ENCODE peak calls at places on chromosomes 7 and 10, in ten cellular contexts. J is RPMI8226; H is HEK293T; F is stimulated activated CD4-positive, alpha-beta T cell treated with anti-CD3 and anti-CD28 coated beads, TNF-alpha, amount 100 ng/mL, for 48 hours; U is HCEC 1CT; D is endothelial cell; M is DMS 273 treated with DMSO at 0.1 percent for 48 hours; N is NCI-H748 treated with DMSO at 0.1 percent for 48 hours; S is CD4-positive, alpha-beta T cell; I is iris pigment epithelial cell. P is an unnamed sample.

GRCh38 chr7:158324397-158325360 is 262.9 kb downstream of the PTPRN2 start:
- DNase-seq in F (no peak), M (no peak), U (no peak), N (no peak), S (no peak), H (no peak), D (no peak), J (no peak), I (no peak), P (no peak)

GRCh38 chr7:46940178-46940577 is 641.7 kb downstream of the TNS3 start:
- DNase-seq in S (no peak), F (no peak), M (no peak), N (no peak), D (no peak), I (no peak), J (no peak), U (no peak), H (no peak), P (no peak)

GRCh38 chr7:7795736-7796135 is 77.3 kb upstream of the RPA3 start:
- DNase-seq in F (no peak), I (peak), H (no peak), S (no peak), N (no peak), U (peak), D (no peak), J (no peak), M (no peak), P (no peak)

GRCh38 chr7:149454006-149454405 is 6.9 kb downstream of the ZNF777 start:
- DNase-seq in M (no peak), D (no peak), J (no peak), S (no peak), H (no peak), F (no peak), U (no peak), I (no peak), N (no peak), P (no peak)

GRCh38 chr7:128890306-128891109 is 20.0 kb downstream of the KCP start:
- DNase-seq in D (peak), J (no peak), F (no peak), U (no peak), S (no peak), M (no peak), N (no peak), H (no peak), I (no peak), P (no peak)

GRCh38 chr7:38070718-38071117 is 107.3 kb upstream of the STARD3NL start:
- DNase-seq in J (peak), F (no peak), S (no peak), U (no peak), H (peak), N (no peak), I (peak), D (peak), M (peak), P (no peak)

GRCh38 chr7:88933285-88933684 is 137.7 kb upstream of the TEX47 start:
- DNase-seq in D (no peak), S (no peak), H (no peak), J (peak), M (no peak), N (no peak), I (no peak), U (no peak), F (no peak), P (no peak)

GRCh38 chr10:43273543-43273942 is 6.7 kb upstream of the RASGEF1A start:
- DNase-seq in J (no peak), F (no peak), U (no peak), S (no peak), M (no peak), D (no peak), H (no peak), N (no peak), I (no peak), P (no peak)

GRCh38 chr7:16060492-16060891 is 360.8 kb downstream of the CRPPA start:
- DNase-seq in S (no peak), N (no peak), M (no peak), U (peak), J (no peak), D (no peak), F (no peak), I (peak), H (no peak), P (no peak)

GRCh38 chr10:35040761-35041501 is 49.2 kb downstream of the CUL2 start:
- DNase-seq in F (no peak), M (no peak), J (no peak), S (no peak), D (no peak), H (peak), U (peak), N (no peak), I (peak), P (no peak)

GRCh38 chr10:36026081-36026480 is 384.0 kb upstream of the FZD8 start:
- DNase-seq in N (no peak), D (no peak), J (no peak), H (no peak), I (no peak), F (no peak), S (no peak), M (no peak), U (no peak), P (no peak)

GRCh38 chr7:30201921-30202320 is 67.1 kb downstream of the MTURN start:
- DNase-seq in N (no peak), D (no peak), J (peak), F (no peak), U (no peak), M (no peak), S (no peak), H (no peak), I (no peak), P (no peak)

GRCh38 chr7:155233703-155234492 is 63.8 kb upstream of the INSIG1 start:
- DNase-seq in N (no peak), I (no peak), F (no peak), H (no peak), U (peak), S (peak), J (no peak), D (no peak), M (no peak), P (no peak)

GRCh38 chr7:98771519-98772241 is 98.1 kb downstream of the TMEM130 start:
- DNase-seq in S (no peak), F (no peak), N (no peak), U (peak), J (peak), M (peak), D (no peak), I (peak), H (peak), P (no peak)

GRCh38 chr7:157660971-157661610 is 324.3 kb downstream of the DNAJB6 start:
- DNase-seq in M (no peak), I (no peak), J (no peak), N (no peak), U (no peak), F (no peak), S (no peak), H (no peak), D (no peak), P (no peak)

GRCh38 chr7:150379590-150380379 is 655 bp downstream of the ZNF775 start:
- DNase-seq in U (peak), H (peak), F (no peak), D (peak), N (peak), J (peak), M (no peak), S (no peak), I (peak), P (no peak)

GRCh38 chr7:129882531-129882930 is 70.2 kb downstream of the UBE2H start:
- DNase-seq in N (no peak), I (peak), H (no peak), F (no peak), J (no peak), U (peak), S (no peak), M (no peak), D (no peak), P (no peak)

GRCh38 chr7:20470082-20470481 is 139.4 kb downstream of the ITGB8 start:
- DNase-seq in S (no peak), H (no peak), N (no peak), U (no peak), M (no peak), J (no peak), D (no peak), I (no peak), F (no peak), P (no peak)

GRCh38 chr7:40673285-40673684 is 538.5 kb downstream of the SUGCT start:
- DNase-seq in M (no peak), N (no peak), U (peak), J (no peak), H (no peak), S (no peak), I (peak), D (no peak), F (no peak), P (no peak)

GRCh38 chr7:158834799-158835784 is 5.8 kb upstream of the ESYT2 start:
- DNase-seq in F (no peak), M (no peak), H (no peak), N (no peak), D (no peak), J (no peak), S (no peak), U (no peak), I (no peak), P (no peak)

GRCh38 chr7:27992092-27992491 is 188.5 kb downstream of the JAZF1 start:
- DNase-seq in U (no peak), F (no peak), I (peak), H (no peak), M (peak), D (no peak), N (no peak), S (no peak), J (no peak), P (no peak)

GRCh38 chr7:134640842-134641715 is 5.6 kb upstream of the BPGM start:
- DNase-seq in D (no peak), J (no peak), M (no peak), I (peak), U (peak), S (no peak), F (no peak), N (no peak), H (no peak), P (no peak)